ENCODE peak calls at places on chromosomes 4 and X, in nine cellular contexts. D, Q, O, W, R, M, Y, S and P are unnamed samples.

GRCh38 chr4:107210450-107211239 is 174.5 kb upstream of the DKK2 start:
- DNase-seq in D (no peak), Q (peak; percentile 52), O (no peak), W (no peak), R (no peak), M (peak; percentile 18), Y (no peak), S (no peak), P (no peak)

GRCh38 chr4:167903291-167903721 is 189.0 kb upstream of the ANXA10 start:
- DNase-seq in D (no peak), Q (peak; percentile 86), O (no peak), W (no peak), R (no peak), M (peak; percentile 38), Y (no peak), S (no peak), P (no peak)

GRCh38 chr4:123190176-123190575 is 206.4 kb upstream of the SPRY1 start:
- DNase-seq in D (no peak), Q (no peak), O (no peak), W (no peak), R (no peak), M (no peak), Y (no peak), S (no peak), P (no peak)

GRCh38 chrX:97045470-97045869 is 161.8 kb downstream of the RPA4 start:
- DNase-seq in D (no peak), Q (peak; percentile 29), O (no peak), W (no peak), R (no peak), M (no peak), Y (no peak), S (no peak), P (no peak)

GRCh38 chr4:159946983-159947645 is 844.2 kb downstream of the RAPGEF2 start:
- DNase-seq in D (no peak), Q (peak; percentile 78), O (peak; percentile 8), W (no peak), R (no peak), M (peak; percentile 75), Y (no peak), S (peak; percentile 73), P (no peak)

GRCh38 chr4:120977435-120977997 is 55.0 kb upstream of the PRDM5 start:
- DNase-seq in D (no peak), Q (peak; percentile 78), O (peak; percentile 16), W (no peak), R (no peak), M (peak; percentile 66), Y (no peak), S (peak; percentile 48), P (no peak)

GRCh38 chr4:149120331-149121014 is 678.3 kb upstream of the NR3C2 start:
- DNase-seq in D (no peak), Q (peak; percentile 84), O (no peak), W (no peak), R (no peak), M (peak; percentile 8), Y (no peak), S (no peak), P (no peak)

GRCh38 chr4:17325098-17325497 is 186.8 kb downstream of the QDPR start:
- DNase-seq in D (no peak), Q (no peak), O (no peak), W (no peak), R (no peak), M (no peak), Y (no peak), S (no peak), P (no peak)

GRCh38 chrX:2691543-2692220 is 587 bp downstream of the CD99 start:
- DNase-seq in D (no peak), Q (peak; percentile 62), O (no peak), W (peak; percentile 45), R (no peak), M (peak; percentile 23), Y (no peak), S (no peak), P (no peak)

GRCh38 chrX:15761564-15762191 is 23.6 kb downstream of the CA5B start:
- DNase-seq in D (no peak), Q (peak; percentile 44), O (no peak), W (no peak), R (no peak), M (peak; percentile 39), Y (peak; percentile 7), S (peak; percentile 14), P (no peak)

GRCh38 chrX:76971393-76972376 is 475.5 kb upstream of the FGF16 start:
- DNase-seq in D (no peak), Q (no peak), O (no peak), W (no peak), R (no peak), M (peak; percentile 52), Y (no peak), S (no peak), P (no peak)

GRCh38 chr4:48255130-48255958 is 14.3 kb downstream of the TEC start:
- DNase-seq in D (no peak), Q (no peak), O (no peak), W (no peak), R (no peak), M (no peak), Y (no peak), S (no peak), P (no peak)

GRCh38 chrX:82362990-82363389 is 1145.1 kb upstream of the POU3F4 start:
- DNase-seq in D (no peak), Q (no peak), O (no peak), W (no peak), R (no peak), M (no peak), Y (no peak), S (no peak), P (no peak)

GRCh38 chr4:54032558-54033135 is 31.8 kb downstream of the CHIC2 start:
- DNase-seq in D (no peak), Q (no peak), O (no peak), W (no peak), R (no peak), M (no peak), Y (no peak), S (no peak), P (no peak)

GRCh38 chrX:69307736-69308135 is 142.5 kb upstream of the PJA1 start:
- DNase-seq in D (no peak), Q (no peak), O (no peak), W (no peak), R (no peak), M (no peak), Y (no peak), S (no peak), P (no peak)

GRCh38 chr4:8771666-8772065 is 100.0 kb downstream of the HMX1 start:
- DNase-seq in D (no peak), Q (no peak), O (no peak), W (no peak), R (no peak), M (no peak), Y (no peak), S (no peak), P (no peak)

GRCh38 chrX:139290310-139290709 is 240.2 kb upstream of the F9 start:
- DNase-seq in D (no peak), Q (no peak), O (peak; percentile 13), W (no peak), R (no peak), M (peak; percentile 74), Y (no peak), S (no peak), P (no peak)

GRCh38 chr4:38106301-38106700 is 146.1 kb downstream of the PTTG2 start:
- DNase-seq in D (no peak), Q (peak; percentile 67), O (no peak), W (no peak), R (no peak), M (no peak), Y (no peak), S (no peak), P (no peak)

GRCh38 chr4:186622788-186623464 is 67.6 kb upstream of the MTNR1A start:
- DNase-seq in D (no peak), Q (peak; percentile 91), O (peak; percentile 48), W (no peak), R (no peak), M (no peak), Y (no peak), S (peak; percentile 21), P (no peak)

GRCh38 chr4:140533951-140534480 is 10.0 kb downstream of the ELMOD2 start:
- DNase-seq in D (no peak), Q (peak; percentile 88), O (no peak), W (no peak), R (no peak), M (peak; percentile 2), Y (no peak), S (no peak), P (no peak)